ENCODE peak calls at places on chromosomes 5 and 9, in five cellular contexts. One of them, this sample, is unnamed.

GRCh38 chr5:137516251-137516797 is 17.2 kb upstream of the SPOCK1 start:
- DNase-seq in HepG2: no peak
- DNase-seq in H1: no peak
- DNase-seq in K562: no peak
- DNase-seq in GM12878: no peak
- DNase-seq in this sample: no peak

GRCh38 chr5:65815156-65815555 is 93.2 kb downstream of the NLN start:
- DNase-seq in HepG2: no peak
- DNase-seq in H1: no peak
- DNase-seq in K562: no peak
- DNase-seq in GM12878: no peak
- DNase-seq in this sample: no peak

GRCh38 chr5:135813758-135814157 is 20.7 kb upstream of the SLC25A48 start:
- DNase-seq in HepG2: no peak
- DNase-seq in H1: no peak
- DNase-seq in K562: no peak
- DNase-seq in GM12878: no peak
- DNase-seq in this sample: no peak

GRCh38 chr9:106025449-106025848 is 331.1 kb downstream of the TMEM38B start:
- DNase-seq in HepG2: no peak
- DNase-seq in H1: no peak
- DNase-seq in K562: no peak
- DNase-seq in GM12878: no peak
- DNase-seq in this sample: no peak

GRCh38 chr9:123960366-123960765 is 30.4 kb upstream of the DENND1A start:
- DNase-seq in HepG2: no peak
- DNase-seq in H1: no peak
- DNase-seq in K562: peak
- DNase-seq in GM12878: peak
- DNase-seq in this sample: no peak

GRCh38 chr5:155530046-155530445 is 516.5 kb downstream of the KIF4B start:
- DNase-seq in HepG2: no peak
- DNase-seq in H1: no peak
- DNase-seq in K562: no peak
- DNase-seq in GM12878: no peak
- DNase-seq in this sample: no peak

GRCh38 chr9:123375725-123376132 is 19.7 kb downstream of the CRB2 start:
- DNase-seq in HepG2: peak
- DNase-seq in H1: no peak
- DNase-seq in K562: peak
- DNase-seq in GM12878: no peak
- DNase-seq in this sample: no peak

GRCh38 chr5:136057401-136057951 is 28.7 kb downstream of the TGFBI start:
- DNase-seq in HepG2: no peak
- DNase-seq in H1: no peak
- DNase-seq in K562: no peak
- DNase-seq in GM12878: no peak
- DNase-seq in this sample: no peak

GRCh38 chr5:665956-666711 is 27.0 kb downstream of the TPPP start:
- DNase-seq in HepG2: no peak
- DNase-seq in H1: no peak
- DNase-seq in K562: no peak
- DNase-seq in GM12878: no peak
- DNase-seq in this sample: no peak

GRCh38 chr5:130796032-130796431 is 369.0 kb downstream of the HINT1 start:
- DNase-seq in HepG2: no peak
- DNase-seq in H1: no peak
- DNase-seq in K562: no peak
- DNase-seq in GM12878: no peak
- DNase-seq in this sample: no peak

GRCh38 chr9:32705059-32705458 is 69.6 kb upstream of the TAF1L start:
- DNase-seq in HepG2: no peak
- DNase-seq in H1: no peak
- DNase-seq in K562: no peak
- DNase-seq in GM12878: no peak
- DNase-seq in this sample: no peak

GRCh38 chr5:160274483-160274931 is 37.9 kb downstream of the CCNJL start:
- DNase-seq in HepG2: no peak
- DNase-seq in H1: no peak
- DNase-seq in K562: no peak
- DNase-seq in GM12878: no peak
- DNase-seq in this sample: no peak

GRCh38 chr9:90882991-90883600 is 81.5 kb downstream of the SYK start:
- DNase-seq in HepG2: no peak
- DNase-seq in H1: no peak
- DNase-seq in K562: no peak
- DNase-seq in GM12878: no peak
- DNase-seq in this sample: no peak

GRCh38 chr5:135319458-135319857 is 79.6 kb downstream of the MACROH2A1 start:
- DNase-seq in HepG2: no peak
- DNase-seq in H1: no peak
- DNase-seq in K562: no peak
- DNase-seq in GM12878: no peak
- DNase-seq in this sample: no peak

GRCh38 chr9:87749335-87750035 is 23.6 kb downstream of the CTSL start:
- DNase-seq in HepG2: no peak
- DNase-seq in H1: no peak
- DNase-seq in K562: no peak
- DNase-seq in GM12878: no peak
- DNase-seq in this sample: no peak

GRCh38 chr9:109452761-109453160 is 45.3 kb downstream of the PTPN3 start:
- DNase-seq in HepG2: no peak
- DNase-seq in H1: no peak
- DNase-seq in K562: no peak
- DNase-seq in GM12878: no peak
- DNase-seq in this sample: no peak

GRCh38 chr9:27602954-27603353 is 29.7 kb upstream of the C9orf72 start:
- DNase-seq in HepG2: no peak
- DNase-seq in H1: no peak
- DNase-seq in K562: no peak
- DNase-seq in GM12878: no peak
- DNase-seq in this sample: no peak

GRCh38 chr9:87667164-87667738 is 58.7 kb upstream of the CTSL start:
- DNase-seq in HepG2: peak
- DNase-seq in H1: no peak
- DNase-seq in K562: peak
- DNase-seq in GM12878: no peak
- DNase-seq in this sample: peak

DNA sequence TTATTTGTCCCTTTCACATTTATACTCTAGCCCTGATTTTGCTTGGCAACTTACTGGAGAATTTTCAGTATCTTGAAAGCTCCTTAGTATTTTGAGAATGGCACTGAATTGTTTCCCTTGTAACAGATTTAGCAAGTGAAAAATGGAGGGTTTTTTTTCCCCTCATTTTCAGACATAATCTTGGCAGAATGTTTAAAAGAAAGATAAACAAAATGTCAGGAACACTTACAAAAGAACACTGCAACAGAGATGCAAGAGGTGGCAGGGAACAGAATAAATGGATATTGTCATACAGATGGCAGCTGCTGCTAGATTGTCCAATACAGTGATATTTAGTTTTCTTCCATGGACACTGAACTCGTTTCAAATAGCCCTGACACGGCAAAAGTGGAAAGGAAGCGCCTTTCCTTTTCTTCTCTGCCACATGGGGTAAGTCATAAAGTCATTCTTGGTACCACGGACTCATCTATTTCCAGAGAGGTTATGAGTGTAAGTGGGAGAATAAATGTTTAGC is 77.0 kb upstream of the ZNF608 start:
- DNase-seq in HepG2: no peak
- DNase-seq in H1: no peak
- DNase-seq in K562: no peak
- DNase-seq in GM12878: no peak
- DNase-seq in this sample: no peak
- TF ChIP-seq SP1 in HepG2: no peak
- TF ChIP-seq SP1 in H1: no peak
- TF ChIP-seq SP1 in K562: no peak
- TF ChIP-seq SP1 in GM12878: no peak
- TF ChIP-seq SP1 in this sample: no peak

GRCh38 chr9:93126825-93127368 is 7.2 kb downstream of the NINJ1 start:
- DNase-seq in HepG2: peak
- DNase-seq in H1: no peak
- DNase-seq in K562: no peak
- DNase-seq in GM12878: no peak
- DNase-seq in this sample: no peak
- H3K27ac ChIP-seq in HepG2: peak
- H3K27ac ChIP-seq in H1: no peak
- H3K27ac ChIP-seq in K562: no peak
- H3K27ac ChIP-seq in GM12878: no peak
- H3K27ac ChIP-seq in this sample: peak

GRCh38 chr5:144187699-144188294 is 17.1 kb downstream of the KCTD16 start:
- DNase-seq in HepG2: peak
- DNase-seq in H1: no peak
- DNase-seq in K562: no peak
- DNase-seq in GM12878: peak
- DNase-seq in this sample: no peak
- TF ChIP-seq SP1 in HepG2: no peak
- TF ChIP-seq SP1 in H1: no peak
- TF ChIP-seq SP1 in K562: no peak
- TF ChIP-seq SP1 in GM12878: no peak
- TF ChIP-seq SP1 in this sample: no peak

GRCh38 chr5:99453181-99453580 is 524.4 kb upstream of the CHD1 start:
- DNase-seq in HepG2: no peak
- DNase-seq in H1: no peak
- DNase-seq in K562: no peak
- DNase-seq in GM12878: no peak
- DNase-seq in this sample: no peak
- H3K27ac ChIP-seq in HepG2: no peak
- H3K27ac ChIP-seq in H1: no peak
- H3K27ac ChIP-seq in K562: no peak
- H3K27ac ChIP-seq in GM12878: no peak
- H3K27ac ChIP-seq in this sample: no peak

DNA sequence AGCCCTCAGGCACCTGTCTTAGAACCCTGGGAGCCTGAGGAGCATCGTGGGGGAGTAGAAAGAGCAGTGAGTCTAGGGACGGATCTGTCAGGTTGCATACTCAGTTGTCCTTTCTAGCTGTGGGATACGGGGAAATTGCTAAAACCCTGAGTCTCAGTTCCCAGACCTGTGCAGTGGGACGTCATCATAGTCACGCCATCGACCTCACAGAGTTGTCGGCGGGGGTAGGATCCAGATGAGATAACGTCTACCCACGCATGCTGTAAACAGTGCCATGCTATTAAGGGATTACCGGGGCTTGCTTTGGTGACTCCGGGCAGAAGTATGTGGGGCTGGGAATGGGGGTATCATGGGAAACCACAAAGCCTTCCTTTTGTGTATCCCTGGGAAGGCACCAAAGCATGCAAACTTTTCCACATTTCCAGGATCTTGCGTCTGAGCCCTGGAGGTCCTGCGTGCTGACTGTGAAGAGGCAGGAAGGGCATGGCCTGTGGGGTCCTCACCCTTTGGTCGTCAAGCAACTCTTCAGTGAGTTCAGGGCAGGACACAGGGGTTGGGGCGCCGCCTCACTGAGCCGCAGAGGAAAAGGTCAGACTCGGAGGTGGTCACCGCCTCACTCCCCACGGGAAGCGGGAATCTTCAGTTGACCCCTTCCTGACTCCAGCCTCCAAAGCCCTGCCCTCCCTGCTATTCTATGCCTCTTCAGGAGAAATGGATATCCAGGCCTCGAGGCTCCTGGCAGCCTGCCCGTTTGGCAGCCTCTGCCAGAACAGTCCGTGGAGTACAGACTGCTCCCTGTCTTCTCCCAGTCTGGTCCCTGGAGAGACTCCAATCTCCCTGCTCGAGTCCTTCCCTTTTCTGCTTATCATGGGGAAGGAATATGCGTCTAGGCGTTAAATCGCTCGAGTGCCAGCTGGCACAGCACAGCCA is 186.8 kb upstream of the KLF9 start:
- DNase-seq in HepG2: peak
- DNase-seq in H1: no peak
- DNase-seq in K562: no peak
- DNase-seq in GM12878: no peak
- DNase-seq in this sample: no peak
- TF ChIP-seq SP1 in HepG2: no peak
- TF ChIP-seq SP1 in H1: no peak
- TF ChIP-seq SP1 in K562: no peak
- TF ChIP-seq SP1 in GM12878: no peak
- TF ChIP-seq SP1 in this sample: no peak

DNA sequence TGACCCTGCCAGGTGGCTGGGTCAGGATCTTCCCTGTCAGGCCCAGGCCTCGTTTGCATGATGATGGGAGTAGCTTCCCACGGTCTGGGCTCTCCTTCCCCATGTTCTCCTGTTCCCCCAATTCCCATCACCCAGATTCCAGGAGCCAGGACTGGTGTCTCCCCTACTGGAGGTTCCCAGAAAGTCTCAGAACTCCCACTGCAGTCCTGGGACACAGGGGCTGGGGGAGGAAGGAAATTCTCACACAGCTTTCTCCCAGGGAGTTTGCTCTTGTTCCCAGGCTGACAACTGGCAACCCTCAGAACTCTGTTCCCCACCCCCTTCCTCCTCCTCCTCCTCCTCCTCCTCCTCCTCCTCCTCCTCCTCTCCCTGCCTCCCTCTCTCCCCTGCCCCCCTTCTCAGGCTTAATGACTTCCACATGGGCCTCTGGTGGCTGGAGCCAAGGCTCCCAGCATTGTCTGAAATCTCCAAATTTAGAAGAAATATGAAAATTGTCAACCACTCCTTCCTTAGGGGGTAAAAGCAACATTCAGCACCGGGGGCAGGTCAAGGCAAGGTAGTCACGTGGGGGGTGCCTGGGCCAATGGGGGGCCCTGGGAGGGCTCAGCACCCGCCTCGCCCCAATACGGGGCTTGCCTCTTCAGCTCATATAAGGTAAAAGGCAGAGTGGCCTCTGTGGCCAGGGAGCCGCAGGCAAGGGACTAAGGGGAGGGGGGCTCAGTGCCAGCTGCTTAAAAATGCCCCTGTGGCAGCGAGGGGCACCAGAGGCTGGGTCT is 27.3 kb upstream of the IL17B start:
- DNase-seq in HepG2: no peak
- DNase-seq in H1: no peak
- DNase-seq in K562: peak
- DNase-seq in GM12878: no peak
- DNase-seq in this sample: no peak
- H3K27ac ChIP-seq in HepG2: no peak
- H3K27ac ChIP-seq in H1: no peak
- H3K27ac ChIP-seq in K562: no peak
- H3K27ac ChIP-seq in GM12878: no peak
- H3K27ac ChIP-seq in this sample: no peak

DNA sequence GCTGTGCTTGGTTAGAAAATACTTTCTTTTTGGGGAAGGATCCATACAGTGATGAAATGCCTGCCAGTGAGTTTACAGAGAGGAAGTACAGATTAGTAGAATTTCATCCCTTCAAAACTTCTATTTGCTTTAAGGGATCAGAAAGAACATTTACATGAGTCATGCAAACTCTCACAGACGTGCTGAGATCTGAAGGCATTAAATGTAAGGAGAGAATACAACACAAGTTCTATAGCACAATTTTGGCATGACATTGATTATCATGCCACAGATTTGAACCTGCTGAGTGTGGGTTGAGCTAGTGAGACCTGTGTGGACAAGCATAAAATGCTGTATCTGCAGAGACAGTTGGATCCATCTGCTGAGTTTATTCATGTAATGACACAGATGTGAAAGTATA is 613.6 kb upstream of the SEMA6A start:
- DNase-seq in HepG2: no peak
- DNase-seq in H1: no peak
- DNase-seq in K562: no peak
- DNase-seq in GM12878: no peak
- DNase-seq in this sample: no peak
- TF ChIP-seq SP1 in HepG2: no peak
- TF ChIP-seq SP1 in H1: no peak
- TF ChIP-seq SP1 in K562: no peak
- TF ChIP-seq SP1 in GM12878: no peak
- TF ChIP-seq SP1 in this sample: no peak